ENCODE peak calls at places on chromosome 21, in five cellular contexts. One of them, this sample, is unnamed.

GRCh38 chr21:14875704-14876364 is 189.0 kb downstream of the NRIP1 start:
- DNase-seq in H1: no peak
- DNase-seq in mesenchymal stem cell: no peak
- DNase-seq in trophoblast cell: peak; percentile 86
- DNase-seq in IMR-90: no peak
- DNase-seq in this sample: no peak

GRCh38 chr21:28959367-28960099 is 33.1 kb downstream of the LTN1 start:
- DNase-seq in mesenchymal stem cell: peak; percentile 78
- DNase-seq in H1: no peak
- DNase-seq in trophoblast cell: peak; percentile 23
- DNase-seq in IMR-90: peak; percentile 89
- DNase-seq in this sample: no peak

GRCh38 chr21:21246007-21246406 is 247.8 kb downstream of the NCAM2 start:
- DNase-seq in trophoblast cell: no peak
- DNase-seq in IMR-90: no peak
- DNase-seq in mesenchymal stem cell: no peak
- DNase-seq in H1: no peak
- DNase-seq in this sample: no peak

GRCh38 chr21:26961704-26962103 is 5.2 kb downstream of the ADAMTS5 start:
- DNase-seq in H1: no peak
- DNase-seq in IMR-90: no peak
- DNase-seq in mesenchymal stem cell: no peak
- DNase-seq in trophoblast cell: no peak
- DNase-seq in this sample: no peak

GRCh38 chr21:44734841-44735240 is 23.5 kb upstream of the TSPEAR start:
- DNase-seq in trophoblast cell: no peak
- DNase-seq in mesenchymal stem cell: no peak
- DNase-seq in H1: no peak
- DNase-seq in IMR-90: no peak
- DNase-seq in this sample: no peak

GRCh38 chr21:29372063-29372802 is 73.5 kb downstream of the BACH1 start:
- DNase-seq in mesenchymal stem cell: peak; percentile 84
- DNase-seq in H1: no peak
- DNase-seq in IMR-90: peak; percentile 84
- DNase-seq in trophoblast cell: peak; percentile 93
- DNase-seq in this sample: peak; percentile 71

GRCh38 chr21:14718957-14719356 is 172.8 kb upstream of the SAMSN1 start:
- DNase-seq in IMR-90: no peak
- DNase-seq in trophoblast cell: no peak
- DNase-seq in mesenchymal stem cell: no peak
- DNase-seq in H1: no peak
- DNase-seq in this sample: no peak

GRCh38 chr21:44592446-44593365 is at the start of gene KRTAP10-6:
- DNase-seq in trophoblast cell: no peak
- DNase-seq in H1: no peak
- DNase-seq in IMR-90: no peak
- DNase-seq in mesenchymal stem cell: no peak
- DNase-seq in this sample: no peak

GRCh38 chr21:17051054-17051453 is 461.8 kb upstream of the CXADR start:
- DNase-seq in IMR-90: no peak
- DNase-seq in mesenchymal stem cell: no peak
- DNase-seq in trophoblast cell: peak; percentile 79
- DNase-seq in H1: no peak
- DNase-seq in this sample: no peak

GRCh38 chr21:44637018-44637850 is at the start of gene KRTAP10-10:
- DNase-seq in trophoblast cell: no peak
- DNase-seq in IMR-90: no peak
- DNase-seq in H1: no peak
- DNase-seq in mesenchymal stem cell: no peak
- DNase-seq in this sample: no peak

DNA sequence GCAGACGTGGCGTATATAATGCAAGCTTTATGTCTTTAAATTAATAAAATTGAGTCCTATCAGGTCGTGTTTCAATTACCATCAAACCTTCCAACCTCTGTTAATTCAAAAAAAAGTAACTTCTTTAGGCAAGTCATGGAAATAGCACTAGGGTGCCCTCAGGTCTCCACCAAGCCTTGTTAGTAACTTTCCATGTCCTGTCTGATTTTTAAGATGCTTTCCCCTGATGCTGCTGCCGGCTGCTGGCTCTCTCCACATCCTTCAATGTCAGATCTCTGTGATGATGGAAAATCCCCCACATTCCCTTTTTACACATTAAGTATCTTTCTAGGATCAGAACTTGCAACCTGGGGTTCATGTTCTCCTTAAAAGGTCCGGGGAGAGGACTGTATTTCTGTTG is 3.0 kb downstream of the ERG start:
- DNase-seq in IMR-90: no peak
- DNase-seq in mesenchymal stem cell: no peak
- DNase-seq in H1: no peak
- DNase-seq in trophoblast cell: no peak
- DNase-seq in this sample: no peak
- H3K4me3 ChIP-seq in IMR-90: no peak overlapping the region
- H3K4me3 ChIP-seq in mesenchymal stem cell: no peak overlapping the region
- H3K4me3 ChIP-seq in H1: no peak overlapping the region
- H3K4me3 ChIP-seq in trophoblast cell: no peak overlapping the region
- H3K4me3 ChIP-seq in this sample: no peak overlapping the region

GRCh38 chr21:37005548-37006242 is 807 bp upstream of the RIPPLY3 start:
- DNase-seq in H1: no peak
- DNase-seq in trophoblast cell: no peak
- DNase-seq in IMR-90: no peak
- DNase-seq in mesenchymal stem cell: no peak
- DNase-seq in this sample: no peak
- H3K14ac ChIP-seq in H1: no peak overlapping the region
- H3K14ac ChIP-seq in trophoblast cell: no peak overlapping the region
- H3K14ac ChIP-seq in IMR-90: no peak overlapping the region
- H3K14ac ChIP-seq in mesenchymal stem cell: no peak overlapping the region
- H3K14ac ChIP-seq in this sample: no peak overlapping the region

GRCh38 chr21:43332872-43333300 is 94.0 kb downstream of the SIK1 start:
- DNase-seq in H1: no peak
- DNase-seq in mesenchymal stem cell: peak; percentile 73
- DNase-seq in IMR-90: peak; percentile 51
- DNase-seq in trophoblast cell: no peak
- DNase-seq in this sample: no peak
- H3K4me3 ChIP-seq in H1: no peak overlapping the region
- H3K4me3 ChIP-seq in mesenchymal stem cell: no peak overlapping the region
- H3K4me3 ChIP-seq in IMR-90: peak overlapping the region; percentile 18
- H3K4me3 ChIP-seq in trophoblast cell: no peak overlapping the region
- H3K4me3 ChIP-seq in this sample: no peak overlapping the region

GRCh38 chr21:43274022-43274945 is 105.5 kb downstream of the CRYAA start:
- DNase-seq in H1: no peak
- DNase-seq in mesenchymal stem cell: no peak
- DNase-seq in trophoblast cell: no peak
- DNase-seq in IMR-90: no peak
- DNase-seq in this sample: no peak
- H3K14ac ChIP-seq in H1: no peak overlapping the region
- H3K14ac ChIP-seq in mesenchymal stem cell: no peak overlapping the region
- H3K14ac ChIP-seq in trophoblast cell: no peak overlapping the region
- H3K14ac ChIP-seq in IMR-90: no peak overlapping the region
- H3K14ac ChIP-seq in this sample: no peak overlapping the region

GRCh38 chr21:25396135-25396711 is 211.1 kb downstream of the MRPL39 start:
- DNase-seq in mesenchymal stem cell: no peak
- DNase-seq in trophoblast cell: no peak
- DNase-seq in IMR-90: no peak
- DNase-seq in H1: no peak
- DNase-seq in this sample: no peak
- H3K4me3 ChIP-seq in mesenchymal stem cell: no peak overlapping the region
- H3K4me3 ChIP-seq in trophoblast cell: no peak overlapping the region
- H3K4me3 ChIP-seq in IMR-90: no peak overlapping the region
- H3K4me3 ChIP-seq in H1: no peak overlapping the region
- H3K4me3 ChIP-seq in this sample: no peak overlapping the region

GRCh38 chr21:45870421-45870820 is 111.1 kb upstream of the COL6A1 start:
- DNase-seq in mesenchymal stem cell: no peak
- DNase-seq in H1: no peak
- DNase-seq in trophoblast cell: no peak
- DNase-seq in IMR-90: no peak
- DNase-seq in this sample: no peak
- H3K14ac ChIP-seq in mesenchymal stem cell: no peak overlapping the region
- H3K14ac ChIP-seq in H1: no peak overlapping the region
- H3K14ac ChIP-seq in trophoblast cell: no peak overlapping the region
- H3K14ac ChIP-seq in IMR-90: peak overlapping the region; percentile 94
- H3K14ac ChIP-seq in this sample: peak overlapping the region; percentile 73

GRCh38 chr21:39630827-39631226 is 18.1 kb downstream of the B3GALT5 start:
- DNase-seq in trophoblast cell: no peak
- DNase-seq in IMR-90: peak; percentile 3
- DNase-seq in mesenchymal stem cell: no peak
- DNase-seq in H1: no peak
- DNase-seq in this sample: no peak
- H3K4me3 ChIP-seq in trophoblast cell: no peak overlapping the region
- H3K4me3 ChIP-seq in IMR-90: no peak overlapping the region
- H3K4me3 ChIP-seq in mesenchymal stem cell: no peak overlapping the region
- H3K4me3 ChIP-seq in H1: no peak overlapping the region
- H3K4me3 ChIP-seq in this sample: no peak overlapping the region

GRCh38 chr21:42617476-42617875 is 35.9 kb upstream of the PDE9A start:
- DNase-seq in mesenchymal stem cell: no peak
- DNase-seq in trophoblast cell: no peak
- DNase-seq in H1: no peak
- DNase-seq in IMR-90: no peak
- DNase-seq in this sample: no peak
- H3K14ac ChIP-seq in mesenchymal stem cell: no peak overlapping the region
- H3K14ac ChIP-seq in trophoblast cell: no peak overlapping the region
- H3K14ac ChIP-seq in H1: no peak overlapping the region
- H3K14ac ChIP-seq in IMR-90: no peak overlapping the region
- H3K14ac ChIP-seq in this sample: no peak overlapping the region

GRCh38 chr21:34521561-34521960 is 9.6 kb upstream of the KCNE1 start:
- DNase-seq in H1: no peak
- DNase-seq in IMR-90: no peak
- DNase-seq in mesenchymal stem cell: no peak
- DNase-seq in trophoblast cell: no peak
- DNase-seq in this sample: no peak
- H3K4me3 ChIP-seq in H1: no peak overlapping the region
- H3K4me3 ChIP-seq in IMR-90: no peak overlapping the region
- H3K4me3 ChIP-seq in mesenchymal stem cell: no peak overlapping the region
- H3K4me3 ChIP-seq in trophoblast cell: no peak overlapping the region
- H3K4me3 ChIP-seq in this sample: no peak overlapping the region

GRCh38 chr21:31911138-31911907 is 38.5 kb downstream of the HUNK start:
- DNase-seq in mesenchymal stem cell: peak; percentile 88
- DNase-seq in trophoblast cell: peak; percentile 94
- DNase-seq in IMR-90: peak; percentile 86
- DNase-seq in H1: no peak
- DNase-seq in this sample: no peak

GRCh38 chr21:31914472-31914871 is 41.7 kb downstream of the HUNK start:
- DNase-seq in trophoblast cell: no peak
- DNase-seq in IMR-90: no peak
- DNase-seq in H1: no peak
- DNase-seq in mesenchymal stem cell: no peak
- DNase-seq in this sample: no peak

GRCh38 chr21:31909772-31910470 is 37.1 kb downstream of the HUNK start:
- DNase-seq in H1: no peak
- DNase-seq in mesenchymal stem cell: no peak
- DNase-seq in IMR-90: no peak
- DNase-seq in trophoblast cell: no peak
- DNase-seq in this sample: no peak

GRCh38 chr21:31913191-31913608 is 40.4 kb downstream of the HUNK start:
- DNase-seq in IMR-90: no peak
- DNase-seq in mesenchymal stem cell: no peak
- DNase-seq in trophoblast cell: no peak
- DNase-seq in H1: no peak
- DNase-seq in this sample: no peak

DNA sequence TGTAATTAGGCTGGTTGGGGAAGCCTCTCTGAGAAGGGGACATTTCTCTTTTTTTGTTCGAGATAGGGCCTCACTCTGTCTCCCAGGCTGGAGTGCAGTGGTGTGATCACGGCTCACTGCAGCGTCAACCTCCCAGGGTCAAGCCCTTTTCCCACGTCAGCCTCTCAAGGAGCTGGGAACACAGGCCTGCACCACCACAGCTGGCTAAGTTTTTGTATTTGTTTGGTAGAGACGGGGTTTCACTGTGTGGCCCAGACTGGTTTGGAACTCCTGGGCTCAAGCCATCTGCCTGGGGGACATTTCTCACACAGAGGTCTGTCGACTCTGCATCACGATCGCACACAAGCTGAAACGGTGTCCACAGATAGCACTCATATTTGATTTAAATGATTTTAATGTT is 39.7 kb downstream of the HUNK start:
- DNase-seq in H1: no peak
- DNase-seq in trophoblast cell: peak; percentile 45
- DNase-seq in IMR-90: no peak
- DNase-seq in mesenchymal stem cell: peak; percentile 62
- DNase-seq in this sample: no peak
- H3K14ac ChIP-seq in H1: no peak overlapping the region
- H3K14ac ChIP-seq in trophoblast cell: no peak overlapping the region
- H3K14ac ChIP-seq in IMR-90: peak overlapping the region; percentile 19
- H3K14ac ChIP-seq in mesenchymal stem cell: no peak overlapping the region
- H3K14ac ChIP-seq in this sample: no peak overlapping the region

This sample was measured in neuronal stem cell.